ENCODE peak calls at places on chromosomes 2 and 18, in six cellular contexts. Y is PC-3, S is OCI-LY7, G is IMR-90, C is pancreas, I is A549. L is an unnamed sample.

GRCh38 chr18:55161966-55162365 is 202.7 kb upstream of the CCDC68 start:
- DNase-seq in C (no peak), S (no peak), G (no peak), I (no peak), Y (no peak), L (no peak)

GRCh38 chr2:13758412-13758811 is 874.1 kb upstream of the LRATD1 start:
- DNase-seq in S (no peak), Y (no peak), C (no peak), G (no peak), I (no peak), L (no peak)

GRCh38 chr2:74267068-74267467 is 68.7 kb downstream of the MTHFD2 start:
- DNase-seq in Y (peak; percentile 76), I (peak; percentile 55), C (no peak), S (peak; percentile 68), G (no peak), L (no peak)

GRCh38 chr2:168687314-168687713 is 115.1 kb upstream of the NOSTRIN start:
- DNase-seq in G (peak; percentile 2), I (no peak), C (no peak), Y (peak; percentile 25), S (peak; percentile 4), L (no peak)

GRCh38 chr2:43707255-43707654 is 31.0 kb upstream of the C1GALT1C1L start:
- DNase-seq in Y (peak; percentile 86), S (no peak), C (peak; percentile 19), G (peak; percentile 87), I (peak; percentile 27), L (peak; percentile 58)

GRCh38 chr2:235483313-235483712 is 10.5 kb upstream of the AGAP1 start:
- DNase-seq in G (no peak), S (no peak), I (no peak), C (no peak), Y (no peak), L (no peak)

GRCh38 chr2:25310965-25311865 is 30.5 kb downstream of the DNMT3A start:
- DNase-seq in I (no peak), S (no peak), Y (peak; percentile 88), C (peak; percentile 88), G (no peak), L (peak; percentile 73)

GRCh38 chr2:145329976-145330375 is 810.1 kb upstream of the ZEB2 start:
- DNase-seq in G (no peak), S (no peak), C (no peak), Y (no peak), I (no peak), L (no peak)

GRCh38 chr18:47746615-47747014 is 183.8 kb downstream of the SMAD2 start:
- DNase-seq in G (no peak), Y (no peak), C (no peak), S (no peak), I (no peak), L (no peak)

GRCh38 chr2:189347540-189347939 is 93.7 kb upstream of the WDR75 start:
- DNase-seq in S (no peak), G (peak; percentile 96), C (peak; percentile 39), Y (peak; percentile 94), I (peak; percentile 52), L (no peak)

GRCh38 chr2:25618676-25619075 is 54.7 kb downstream of the DTNB start:
- DNase-seq in I (peak; percentile 21), G (peak; percentile 78), C (peak; percentile 20), Y (peak; percentile 96), S (no peak), L (no peak)

GRCh38 chr2:162164802-162165201 is 12.8 kb upstream of the GCG start:
- DNase-seq in S (no peak), I (no peak), C (no peak), G (peak; percentile 33), Y (no peak), L (no peak)

GRCh38 chr18:79942211-79942610 is 9.2 kb downstream of the SLC66A2 start:
- DNase-seq in I (no peak), Y (no peak), G (no peak), S (no peak), C (no peak), L (no peak)

GRCh38 chr2:27362678-27363420 is 6.3 kb upstream of the GTF3C2 start:
- DNase-seq in S (no peak), I (no peak), C (no peak), Y (no peak), G (no peak), L (no peak)

GRCh38 chr2:233471291-233472035 is 95.1 kb downstream of the USP40 start:
- DNase-seq in S (no peak), I (no peak), C (no peak), G (no peak), Y (no peak), L (no peak)

GRCh38 chr2:64453710-64454315 is at the start of gene LGALSL:
- DNase-seq in Y (peak; percentile 67), I (peak; percentile 76), S (peak; percentile 51), C (peak; percentile 84), G (peak; percentile 24), L (peak; percentile 72)

GRCh38 chr18:59918320-59918755 is 18.5 kb downstream of the PMAIP1 start:
- DNase-seq in S (peak; percentile 41), I (peak; percentile 31), G (peak; percentile 61), Y (peak; percentile 91), C (no peak), L (peak; percentile 28)

GRCh38 chr18:48004577-48004976 is 74.1 kb upstream of the SMAD2 start:
- DNase-seq in C (no peak), Y (no peak), I (no peak), G (no peak), S (no peak), L (no peak)

GRCh38 chr2:166786707-166787106 is 101.6 kb upstream of the XIRP2 start:
- DNase-seq in S (no peak), Y (no peak), G (no peak), C (no peak), I (no peak), L (no peak)

GRCh38 chr2:228701506-228701905 is 520.0 kb upstream of the SPHKAP start:
- DNase-seq in Y (no peak), I (no peak), C (no peak), G (no peak), S (no peak), L (no peak)

GRCh38 chr2:18690342-18690741 is 101.0 kb upstream of the NT5C1B start:
- DNase-seq in G (no peak), Y (no peak), I (no peak), C (no peak), S (peak; percentile 2), L (no peak)

GRCh38 chr2:68396093-68396492 is 31.0 kb downstream of the PLEK start:
- DNase-seq in C (no peak), G (no peak), S (no peak), Y (no peak), I (no peak), L (no peak)

GRCh38 chr2:65896446-65896845 is 464.0 kb upstream of the SPRED2 start:
- DNase-seq in Y (no peak), G (no peak), S (no peak), C (no peak), I (no peak), L (no peak)

DNA sequence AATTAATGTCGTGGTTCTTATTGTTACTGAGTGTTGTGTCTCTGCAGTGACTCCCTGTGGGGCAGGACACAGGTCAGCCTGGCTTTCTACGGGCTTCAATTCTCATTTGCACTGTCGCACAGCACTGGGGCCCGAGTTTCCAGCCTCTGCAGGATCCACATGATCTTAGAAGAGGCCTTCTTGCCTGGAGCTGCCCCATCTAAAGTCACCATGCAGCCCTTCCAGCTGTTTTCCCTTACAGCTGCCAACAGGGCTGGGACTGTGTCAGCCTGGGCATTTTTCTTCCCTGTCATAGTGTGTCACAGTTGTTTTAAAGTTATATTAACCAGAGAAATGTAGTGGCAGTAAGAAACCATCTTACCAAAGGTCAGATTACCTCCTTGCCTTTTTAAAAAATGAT is 27.0 kb downstream of the FHL2 start:
- DNase-seq in C (no peak), S (no peak), Y (no peak), G (no peak), I (no peak), L (peak; percentile 6)
- H3K4me1 ChIP-seq in C (no peaks in the 10 kb centered on the region), S (no peaks in the 10 kb centered on the region), Y (peaks cover 35% of the 10 kb centered on the region), G (peaks cover 41% of the 10 kb centered on the region), I (peaks cover 26% of the 10 kb centered on the region), L (peaks cover 65% of the 10 kb centered on the region)

GRCh38 chr2:120914839-120915521 is 179.3 kb downstream of the GLI2 start:
- DNase-seq in C (peak; percentile 40), Y (peak; percentile 83), G (peak; percentile 94), S (no peak), I (peak; percentile 51), L (peak; percentile 85)
- TF ChIP-seq CTCF in C (no peak), Y (no peak), G (no peak), S (no peak), I (no peak), L (no peak)

GRCh38 chr2:217622664-217623063 is 380.1 kb downstream of the TNS1 start:
- DNase-seq in C (no peak), I (no peak), S (no peak), Y (no peak), G (peak; percentile 18), L (peak; percentile 44)
- H3K4me3 ChIP-seq in C (no peak overlapping the region), I (no peak overlapping the region), S (no peak overlapping the region), Y (no peak overlapping the region), G (no peak overlapping the region), L (no peak overlapping the region)

GRCh38 chr2:40445467-40445866 is 6.4 kb downstream of the SLC8A1 start:
- DNase-seq in S (no peak), I (no peak), Y (no peak), G (peak; percentile 53), C (no peak), L (no peak)
- H3K4me1 ChIP-seq in S (peaks cover 46% of the 10 kb centered on the region), I (peaks cover 6% of the 10 kb centered on the region), Y (no peaks in the 10 kb centered on the region), G (peaks cover 5% of the 10 kb centered on the region), C (no peaks in the 10 kb centered on the region), L (peaks cover 45% of the 10 kb centered on the region)

DNA sequence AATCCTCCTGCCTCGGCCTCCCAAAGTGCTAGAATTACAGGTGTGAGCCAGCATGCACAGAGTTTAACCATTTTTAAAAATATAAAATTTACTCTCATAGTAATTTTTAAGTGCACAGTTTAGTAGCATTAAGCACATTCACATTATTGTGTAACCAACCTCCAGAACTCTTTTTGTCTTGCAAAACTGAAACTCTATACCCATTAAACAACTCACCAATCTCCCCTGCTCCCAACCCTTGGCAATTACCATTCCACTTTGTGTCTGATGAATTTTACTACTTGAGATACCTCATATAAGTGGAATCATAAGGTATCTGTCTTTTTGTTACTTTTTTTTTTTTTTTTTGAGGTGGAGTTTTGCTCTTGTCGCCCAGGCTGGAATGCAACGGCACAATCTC is 112.5 kb downstream of the BMPR2 start:
- DNase-seq in Y (no peak), S (no peak), I (no peak), G (no peak), C (no peak), L (no peak)
- TF ChIP-seq CTCF in Y (no peak), S (no peak), I (no peak), G (no peak), C (no peak), L (no peak)